ENCODE peak calls at places on chromosomes 13 and 19, in eight cellular contexts. G, H, A, N, V, T, C and E are unnamed samples.

GRCh38 chr13:113969973-113970611 is 3.8 kb downstream of the C13orf46 start:
- DNase-seq in N (peak; percentile 9), A (no peak), T (no peak), V (peak; percentile 84), G (no peak), C (no peak), H (no peak), E (peak; percentile 89)

GRCh38 chr13:96967248-96967745 is 27.0 kb downstream of the OXGR1 start:
- DNase-seq in T (no peak), C (peak; percentile 64), N (no peak), A (no peak), G (no peak), V (no peak), H (no peak), E (no peak)

GRCh38 chr13:99489028-99489427 is 12.2 kb upstream of the TM9SF2 start:
- DNase-seq in T (no peak), N (no peak), C (no peak), H (no peak), V (no peak), G (no peak), A (no peak), E (no peak)

GRCh38 chr19:41753936-41754529 is 1.3 kb upstream of the CEACAM6 start:
- DNase-seq in N (no peak), T (peak; percentile 4), V (no peak), C (peak; percentile 24), H (peak; percentile 67), G (peak; percentile 30), A (peak; percentile 47), E (peak; percentile 39)

GRCh38 chr13:110676511-110677204 is 29.3 kb downstream of the CARS2 start:
- DNase-seq in N (no peak), C (no peak), H (peak; percentile 65), T (no peak), A (no peak), G (no peak), V (peak; percentile 51), E (no peak)

GRCh38 chr19:31500540-31500830 is 151.2 kb upstream of the TSHZ3 start:
- DNase-seq in V (no peak), C (no peak), A (no peak), N (no peak), H (no peak), T (no peak), G (no peak), E (no peak)

GRCh38 chr19:47776568-47776967 is 1.9 kb upstream of the SELENOW start:
- DNase-seq in V (no peak), G (no peak), C (no peak), T (no peak), H (no peak), N (no peak), A (no peak), E (no peak)

GRCh38 chr13:39881887-39882286 is 226.4 kb downstream of the COG6 start:
- DNase-seq in H (no peak), N (no peak), G (no peak), T (peak; percentile 47), C (no peak), V (no peak), A (no peak), E (no peak)

GRCh38 chr13:43446126-43446525 is 340.6 kb downstream of the ENOX1 start:
- DNase-seq in V (no peak), T (no peak), A (no peak), C (no peak), G (no peak), H (no peak), N (no peak), E (no peak)

GRCh38 chr13:30111810-30112209 is 195.5 kb downstream of the KATNAL1 start:
- DNase-seq in V (no peak), A (peak; percentile 35), H (no peak), N (no peak), T (no peak), C (no peak), G (no peak), E (no peak)

GRCh38 chr13:95783747-95784146 is 106.8 kb downstream of the DNAJC3 start:
- DNase-seq in A (no peak), N (no peak), H (no peak), C (no peak), G (no peak), V (no peak), T (no peak), E (no peak)

GRCh38 chr13:46359731-46360130 is 27.3 kb downstream of the RUBCNL start:
- DNase-seq in G (no peak), N (no peak), H (no peak), C (no peak), V (no peak), T (peak; percentile 22), A (no peak), E (no peak)

GRCh38 chr19:50570997-50571396 is 2.8 kb upstream of the LRRC4B start:
- DNase-seq in H (no peak), A (no peak), G (no peak), N (no peak), T (no peak), C (no peak), V (no peak), E (no peak)

GRCh38 chr13:34720618-34721017 is 221.5 kb upstream of the NBEA start:
- DNase-seq in V (no peak), N (no peak), C (no peak), T (no peak), G (no peak), H (no peak), A (no peak), E (no peak)

GRCh38 chr13:64529874-64530485 is 2700.2 kb downstream of the PCDH9 start:
- DNase-seq in H (no peak), G (no peak), N (no peak), V (no peak), C (peak; percentile 6), T (no peak), A (peak; percentile 1), E (no peak)

GRCh38 chr19:46719629-46720515 is 3.0 kb upstream of the PRKD2 start:
- DNase-seq in V (no peak), A (no peak), H (no peak), N (no peak), T (no peak), G (no peak), C (no peak), E (no peak)

GRCh38 chr13:74206061-74206561 is 71.9 kb upstream of the KLF12 start:
- DNase-seq in C (no peak), V (no peak), H (no peak), G (no peak), T (peak; percentile 92), A (no peak), N (no peak), E (no peak)

GRCh38 chr13:52411629-52412028 is 5.7 kb upstream of the THSD1 start:
- DNase-seq in H (no peak), G (no peak), T (peak; percentile 81), C (no peak), A (peak; percentile 55), N (no peak), V (no peak), E (no peak)

GRCh38 chr13:52412128-52412527 is 6.2 kb upstream of the THSD1 start:
- DNase-seq in V (no peak), A (no peak), T (no peak), G (no peak), H (no peak), C (no peak), N (no peak), E (no peak)

GRCh38 chr13:52405767-52406494 is at the start of gene THSD1:
- DNase-seq in C (no peak), T (peak; percentile 41), A (peak; percentile 40), N (peak; percentile 57), G (peak; percentile 36), H (no peak), V (peak; percentile 90), E (peak; percentile 75)

GRCh38 chr13:52405369-52405766 is 604 bp downstream of the THSD1 start:
- DNase-seq in A (no peak), V (no peak), G (no peak), N (no peak), T (no peak), C (no peak), H (no peak), E (no peak)

GRCh38 chr13:52406629-52407028 is 657 bp upstream of the THSD1 start:
- DNase-seq in T (no peak), V (no peak), H (no peak), N (no peak), G (no peak), A (no peak), C (no peak), E (no peak)
- H3K4me3 ChIP-seq in T (peak overlapping the region; percentile 70), V (peak overlapping the region; percentile 59), H (peak overlapping the region; percentile 46), N (no peak overlapping the region), G (no peak overlapping the region), A (peak overlapping the region; percentile 81), C (no peak overlapping the region), E (peak overlapping the region; percentile 40)

GRCh38 chr19:34994643-34995471 is 5.3 kb upstream of the GRAMD1A start:
- DNase-seq in T (no peak), A (peak; percentile 99), N (peak; percentile 67), G (no peak), V (no peak), C (no peak), H (no peak), E (peak; percentile 81)
- TF ChIP-seq POLR2A in T (no peak), A (peak; percentile 56), N (no peak), G (no peak), V (no peak), C (no peak), H (no peak), E (peak; percentile 14)

GRCh38 chr13:92804926-92805325 is 421.7 kb upstream of the GPC6 start:
- DNase-seq in T (no peak), V (no peak), N (no peak), H (no peak), C (no peak), A (no peak), G (no peak), E (no peak)

GRCh38 chr13:92807343-92807742 is 419.3 kb upstream of the GPC6 start:
- DNase-seq in V (no peak), N (no peak), A (no peak), T (peak; percentile 26), G (no peak), C (no peak), H (no peak), E (no peak)

GRCh38 chr13:92804346-92804745 is 422.3 kb upstream of the GPC6 start:
- DNase-seq in G (no peak), C (no peak), N (no peak), V (no peak), T (peak; percentile 64), H (no peak), A (no peak), E (no peak)

GRCh38 chr13:92806215-92806614 is 420.4 kb upstream of the GPC6 start:
- DNase-seq in T (no peak), V (no peak), N (no peak), H (no peak), A (no peak), G (no peak), C (no peak), E (no peak)

GRCh38 chr13:92805766-92806165 is 420.8 kb upstream of the GPC6 start:
- DNase-seq in C (no peak), N (no peak), A (no peak), H (no peak), V (no peak), G (no peak), T (no peak), E (no peak)
- H3K4me3 ChIP-seq in C (no peak overlapping the region), N (peak overlapping the region; percentile 35), A (peak overlapping the region; percentile 23), H (peak overlapping the region; percentile 43), V (peak overlapping the region; percentile 49), G (no peak overlapping the region), T (no peak overlapping the region), E (peak overlapping the region; percentile 1)

DNA sequence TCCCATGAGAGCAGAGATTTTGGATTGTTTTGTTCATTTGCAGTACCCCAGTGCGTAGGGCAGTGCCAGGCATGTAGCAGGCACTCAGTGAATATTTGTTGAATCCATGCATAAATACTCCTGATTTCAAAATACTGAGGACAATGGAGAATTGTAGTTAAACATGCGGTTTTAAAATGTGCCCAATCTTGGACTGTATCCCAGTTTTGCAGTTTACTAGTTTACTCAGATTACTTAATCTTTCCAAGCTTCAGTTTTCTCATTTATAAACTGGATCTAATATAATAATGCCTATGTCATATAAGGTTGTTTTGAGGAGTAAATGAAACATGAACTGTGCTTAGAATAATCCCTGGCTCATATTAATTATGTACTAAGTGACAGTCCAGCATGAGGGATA is 39.0 kb downstream of the RCBTB2 start:
- DNase-seq in V (no peak), A (no peak), N (no peak), C (no peak), H (no peak), T (peak; percentile 12), G (no peak), E (no peak)
- TF ChIP-seq POLR2A in V (no peak), A (no peak), N (no peak), C (no peak), H (no peak), T (no peak), G (no peak), E (no peak)